ENCODE peak calls at places on chromosomes 6 and 20, in nine cellular contexts. One of them, this sample, is unnamed.

GRCh38 chr6:154719433-154719832 is 13.8 kb upstream of the SCAF8 start:
- DNase-seq in K562: no peak
- DNase-seq in ovary: no peak
- DNase-seq in testis: no peak
- DNase-seq in uterus: no peak
- DNase-seq in transverse colon: no peak
- DNase-seq in NB4: no peak
- DNase-seq in prostate gland: no peak
- DNase-seq in A549: no peak
- DNase-seq in this sample: no peak

GRCh38 chr6:11766589-11767450 is 11.8 kb downstream of the ADTRP start:
- DNase-seq in NB4: no peak
- DNase-seq in uterus: no peak
- DNase-seq in prostate gland: no peak
- DNase-seq in K562: no peak
- DNase-seq in ovary: no peak
- DNase-seq in testis: no peak
- DNase-seq in transverse colon: no peak
- DNase-seq in A549: peak
- DNase-seq in this sample: no peak

GRCh38 chr20:61014486-61014885 is 237.6 kb upstream of the CDH4 start:
- DNase-seq in K562: no peak
- DNase-seq in prostate gland: no peak
- DNase-seq in NB4: no peak
- DNase-seq in transverse colon: no peak
- DNase-seq in ovary: no peak
- DNase-seq in A549: no peak
- DNase-seq in uterus: no peak
- DNase-seq in testis: no peak
- DNase-seq in this sample: no peak

GRCh38 chr20:59300341-59301081 is at the start of gene EDN3:
- DNase-seq in K562: no peak
- DNase-seq in A549: no peak
- DNase-seq in ovary: no peak
- DNase-seq in testis: no peak
- DNase-seq in NB4: no peak
- DNase-seq in prostate gland: no peak
- DNase-seq in uterus: no peak
- DNase-seq in transverse colon: peak
- DNase-seq in this sample: no peak

GRCh38 chr20:47238780-47239769 is 117.4 kb downstream of the ZMYND8 start:
- DNase-seq in prostate gland: no peak
- DNase-seq in K562: no peak
- DNase-seq in transverse colon: no peak
- DNase-seq in ovary: no peak
- DNase-seq in uterus: no peak
- DNase-seq in testis: peak
- DNase-seq in NB4: no peak
- DNase-seq in A549: no peak
- DNase-seq in this sample: no peak

GRCh38 chr20:49424536-49424935 is 57.9 kb downstream of the KCNB1 start:
- DNase-seq in A549: no peak
- DNase-seq in testis: no peak
- DNase-seq in uterus: no peak
- DNase-seq in prostate gland: no peak
- DNase-seq in NB4: no peak
- DNase-seq in ovary: no peak
- DNase-seq in K562: no peak
- DNase-seq in transverse colon: no peak
- DNase-seq in this sample: no peak

GRCh38 chr20:32140603-32141002 is 31.1 kb downstream of the TM9SF4 start:
- DNase-seq in NB4: no peak
- DNase-seq in K562: no peak
- DNase-seq in transverse colon: no peak
- DNase-seq in uterus: no peak
- DNase-seq in A549: no peak
- DNase-seq in testis: no peak
- DNase-seq in ovary: no peak
- DNase-seq in prostate gland: no peak
- DNase-seq in this sample: no peak

GRCh38 chr6:39778581-39779270 is 13.4 kb upstream of the DAAM2 start:
- DNase-seq in A549: no peak
- DNase-seq in prostate gland: no peak
- DNase-seq in uterus: no peak
- DNase-seq in ovary: no peak
- DNase-seq in transverse colon: no peak
- DNase-seq in testis: no peak
- DNase-seq in NB4: no peak
- DNase-seq in K562: no peak
- DNase-seq in this sample: no peak

DNA sequence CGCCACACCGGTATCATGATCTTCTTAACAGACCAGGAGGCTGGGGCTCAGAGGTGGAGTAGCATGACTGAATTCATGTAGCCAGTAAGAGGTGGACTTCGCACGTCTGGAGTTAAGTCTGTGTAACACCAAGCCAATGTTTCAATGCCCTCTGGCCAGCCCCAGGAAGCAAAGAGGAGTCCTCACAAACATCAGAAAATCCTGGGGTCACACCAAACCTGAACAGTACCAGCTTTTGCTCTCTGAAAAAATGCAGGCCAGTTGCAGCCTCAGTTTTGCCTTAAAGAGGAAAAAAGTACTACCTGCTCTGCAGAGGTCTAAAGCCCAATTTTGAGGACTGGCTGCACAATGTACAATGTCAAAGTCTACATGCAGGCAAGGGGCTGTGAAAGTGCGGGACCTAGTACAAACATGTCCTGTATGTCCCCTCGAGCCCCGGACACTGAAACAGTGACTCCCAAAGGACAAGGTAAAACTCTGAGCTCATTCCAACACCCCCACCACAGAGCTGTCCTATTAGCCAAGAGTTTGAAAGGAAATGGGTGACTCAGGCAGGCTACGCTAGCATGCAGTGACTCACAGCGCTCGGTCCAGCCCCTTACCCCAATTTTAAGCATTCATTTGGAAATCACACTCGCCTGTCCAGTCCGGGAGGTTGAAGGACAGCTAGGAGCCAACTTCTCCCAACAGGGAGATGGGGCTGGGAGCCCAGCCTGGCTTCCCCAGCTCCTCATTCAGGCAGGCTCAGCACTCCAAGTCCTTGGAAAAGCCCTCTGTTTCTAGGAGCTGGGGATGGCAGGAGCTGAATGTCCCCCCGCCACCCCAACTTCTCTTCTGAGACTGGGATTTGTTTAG is 4.1 kb downstream of the SDC4 start:
- DNase-seq in testis: no peak
- DNase-seq in uterus: peak
- DNase-seq in transverse colon: peak
- DNase-seq in NB4: peak
- DNase-seq in ovary: no peak
- DNase-seq in A549: peak
- DNase-seq in K562: no peak
- DNase-seq in prostate gland: peak
- DNase-seq in this sample: peak
- H3K4me3 ChIP-seq in testis: no peak
- H3K4me3 ChIP-seq in uterus: no peak
- H3K4me3 ChIP-seq in transverse colon: peak
- H3K4me3 ChIP-seq in NB4: peak
- H3K4me3 ChIP-seq in ovary: no peak
- H3K4me3 ChIP-seq in A549: peak
- H3K4me3 ChIP-seq in K562: no peak
- H3K4me3 ChIP-seq in prostate gland: peak
- H3K4me3 ChIP-seq in this sample: peak

GRCh38 chr6:110357298-110357695 is 852 bp downstream of the METTL24 start:
- DNase-seq in testis: peak
- DNase-seq in NB4: no peak
- DNase-seq in transverse colon: no peak
- DNase-seq in uterus: peak
- DNase-seq in prostate gland: no peak
- DNase-seq in A549: no peak
- DNase-seq in K562: no peak
- DNase-seq in ovary: peak
- DNase-seq in this sample: no peak

GRCh38 chr6:110358536-110359148 is 493 bp upstream of the METTL24 start:
- DNase-seq in transverse colon: no peak
- DNase-seq in uterus: no peak
- DNase-seq in K562: no peak
- DNase-seq in ovary: no peak
- DNase-seq in prostate gland: no peak
- DNase-seq in NB4: no peak
- DNase-seq in testis: no peak
- DNase-seq in A549: no peak
- DNase-seq in this sample: no peak

GRCh38 chr6:110356778-110357177 is 1.4 kb downstream of the METTL24 start:
- DNase-seq in transverse colon: peak
- DNase-seq in K562: no peak
- DNase-seq in NB4: no peak
- DNase-seq in testis: no peak
- DNase-seq in A549: no peak
- DNase-seq in prostate gland: no peak
- DNase-seq in uterus: peak
- DNase-seq in ovary: peak
- DNase-seq in this sample: no peak

GRCh38 chr6:110359554-110359953 is 1.4 kb upstream of the METTL24 start:
- DNase-seq in testis: no peak
- DNase-seq in A549: no peak
- DNase-seq in NB4: no peak
- DNase-seq in K562: no peak
- DNase-seq in transverse colon: no peak
- DNase-seq in prostate gland: no peak
- DNase-seq in ovary: no peak
- DNase-seq in uterus: no peak
- DNase-seq in this sample: no peak

DNA sequence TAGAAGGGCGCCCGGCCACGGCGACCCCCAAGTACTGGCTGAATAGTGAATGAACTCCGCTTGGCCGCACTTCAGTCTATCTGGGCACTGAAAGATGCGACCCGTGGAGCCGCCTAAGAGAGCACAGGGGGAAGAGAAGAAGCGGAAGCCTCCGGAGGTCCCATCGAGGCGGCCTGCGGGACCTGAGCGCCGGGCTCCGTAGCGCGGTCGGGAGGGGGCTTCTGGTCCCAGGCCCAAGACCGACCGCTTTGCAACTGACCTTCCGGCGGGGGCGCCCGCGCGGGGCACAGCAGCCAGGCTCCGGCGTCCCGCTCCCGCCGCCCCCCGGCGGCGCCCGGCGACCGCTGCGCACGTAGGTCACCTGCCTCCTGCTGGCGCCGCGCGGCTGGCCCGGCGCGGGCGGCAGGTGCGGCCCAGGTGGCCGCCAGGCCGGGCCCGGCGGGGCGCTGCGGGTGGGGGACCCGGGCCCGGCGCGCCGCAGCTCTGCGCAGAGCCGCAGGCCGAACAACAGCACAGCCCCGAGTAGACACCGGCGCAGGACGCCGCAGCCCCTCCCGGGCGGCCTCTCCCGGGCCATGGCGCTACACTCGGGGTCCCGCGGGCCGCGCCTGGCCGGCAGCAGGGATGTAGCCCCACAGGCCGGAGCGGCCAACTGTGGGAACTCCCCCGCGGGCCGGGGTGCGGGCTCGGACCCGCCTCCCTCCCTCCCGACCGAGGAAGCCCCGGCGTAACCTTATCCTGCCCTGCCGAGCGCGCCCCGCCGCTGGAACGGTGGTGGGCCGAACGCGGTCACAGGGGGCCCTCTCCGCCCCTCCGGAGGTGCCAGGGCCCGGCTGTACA is at the start of gene METTL24:
- DNase-seq in testis: peak
- DNase-seq in ovary: peak
- DNase-seq in K562: no peak
- DNase-seq in A549: no peak
- DNase-seq in uterus: peak
- DNase-seq in NB4: peak
- DNase-seq in prostate gland: no peak
- DNase-seq in transverse colon: no peak
- DNase-seq in this sample: no peak
- TF ChIP-seq POLR2A in testis: no peak
- TF ChIP-seq POLR2A in ovary: no peak
- TF ChIP-seq POLR2A in K562: no peak
- TF ChIP-seq POLR2A in A549: no peak
- TF ChIP-seq POLR2A in uterus: no peak
- TF ChIP-seq POLR2A in NB4: no peak
- TF ChIP-seq POLR2A in prostate gland: no peak
- TF ChIP-seq POLR2A in transverse colon: no peak
- TF ChIP-seq POLR2A in this sample: no peak

GRCh38 chr6:149060985-149061760 is 256.3 kb upstream of the TAB2 start:
- DNase-seq in transverse colon: peak
- DNase-seq in prostate gland: no peak
- DNase-seq in A549: peak
- DNase-seq in NB4: no peak
- DNase-seq in uterus: no peak
- DNase-seq in testis: no peak
- DNase-seq in K562: no peak
- DNase-seq in ovary: no peak
- DNase-seq in this sample: no peak

GRCh38 chr6:149062653-149063348 is 254.7 kb upstream of the TAB2 start:
- DNase-seq in prostate gland: no peak
- DNase-seq in NB4: no peak
- DNase-seq in transverse colon: no peak
- DNase-seq in A549: no peak
- DNase-seq in K562: no peak
- DNase-seq in ovary: no peak
- DNase-seq in uterus: no peak
- DNase-seq in testis: no peak
- DNase-seq in this sample: no peak

GRCh38 chr6:149061933-149062332 is 255.6 kb upstream of the TAB2 start:
- DNase-seq in K562: no peak
- DNase-seq in ovary: no peak
- DNase-seq in A549: no peak
- DNase-seq in prostate gland: no peak
- DNase-seq in NB4: no peak
- DNase-seq in transverse colon: no peak
- DNase-seq in uterus: no peak
- DNase-seq in testis: no peak
- DNase-seq in this sample: no peak

GRCh38 chr6:149059557-149059956 is 258.0 kb upstream of the TAB2 start:
- DNase-seq in transverse colon: no peak
- DNase-seq in testis: no peak
- DNase-seq in NB4: no peak
- DNase-seq in K562: no peak
- DNase-seq in ovary: no peak
- DNase-seq in prostate gland: no peak
- DNase-seq in uterus: no peak
- DNase-seq in A549: no peak
- DNase-seq in this sample: no peak

GRCh38 chr6:149060300-149060984 is 257.1 kb upstream of the TAB2 start:
- DNase-seq in K562: no peak
- DNase-seq in prostate gland: no peak
- DNase-seq in transverse colon: peak
- DNase-seq in ovary: no peak
- DNase-seq in NB4: peak
- DNase-seq in testis: no peak
- DNase-seq in A549: no peak
- DNase-seq in uterus: no peak
- DNase-seq in this sample: no peak
- H3K4me3 ChIP-seq in K562: no peak
- H3K4me3 ChIP-seq in prostate gland: no peak
- H3K4me3 ChIP-seq in transverse colon: no peak
- H3K4me3 ChIP-seq in ovary: no peak
- H3K4me3 ChIP-seq in NB4: no peak
- H3K4me3 ChIP-seq in testis: no peak
- H3K4me3 ChIP-seq in A549: no peak
- H3K4me3 ChIP-seq in uterus: no peak
- H3K4me3 ChIP-seq in this sample: no peak

GRCh38 chr20:63970714-63971431 is 1.1 kb upstream of the ZNF512B start:
- DNase-seq in transverse colon: no peak
- DNase-seq in prostate gland: no peak
- DNase-seq in uterus: no peak
- DNase-seq in K562: no peak
- DNase-seq in NB4: no peak
- DNase-seq in A549: no peak
- DNase-seq in ovary: no peak
- DNase-seq in testis: no peak
- DNase-seq in this sample: no peak

GRCh38 chr20:63972312-63973159 is 2.8 kb upstream of the ZNF512B start:
- DNase-seq in uterus: no peak
- DNase-seq in ovary: peak
- DNase-seq in A549: no peak
- DNase-seq in NB4: no peak
- DNase-seq in testis: no peak
- DNase-seq in K562: no peak
- DNase-seq in transverse colon: peak
- DNase-seq in prostate gland: no peak
- DNase-seq in this sample: no peak

GRCh38 chr20:63974402-63975200 is 4.8 kb downstream of the SAMD10 start:
- DNase-seq in testis: no peak
- DNase-seq in A549: peak
- DNase-seq in uterus: no peak
- DNase-seq in K562: no peak
- DNase-seq in prostate gland: peak
- DNase-seq in NB4: no peak
- DNase-seq in ovary: peak
- DNase-seq in transverse colon: no peak
- DNase-seq in this sample: no peak

GRCh38 chr20:63973160-63973479 is 3.4 kb upstream of the ZNF512B start:
- DNase-seq in A549: no peak
- DNase-seq in testis: no peak
- DNase-seq in prostate gland: no peak
- DNase-seq in K562: no peak
- DNase-seq in uterus: no peak
- DNase-seq in transverse colon: no peak
- DNase-seq in NB4: no peak
- DNase-seq in ovary: no peak
- DNase-seq in this sample: no peak

GRCh38 chr20:63973636-63974401 is 4.1 kb upstream of the ZNF512B start:
- DNase-seq in testis: peak
- DNase-seq in ovary: peak
- DNase-seq in transverse colon: peak
- DNase-seq in NB4: peak
- DNase-seq in uterus: peak
- DNase-seq in K562: peak
- DNase-seq in prostate gland: peak
- DNase-seq in A549: peak
- DNase-seq in this sample: peak
- TF ChIP-seq POLR2A in testis: no peak
- TF ChIP-seq POLR2A in ovary: no peak
- TF ChIP-seq POLR2A in transverse colon: no peak
- TF ChIP-seq POLR2A in NB4: no peak
- TF ChIP-seq POLR2A in uterus: peak
- TF ChIP-seq POLR2A in K562: no peak
- TF ChIP-seq POLR2A in prostate gland: no peak
- TF ChIP-seq POLR2A in A549: peak
- TF ChIP-seq POLR2A in this sample: no peak